ENCODE peak calls at places on chromosome 10, in five cellular contexts. Y is lower lobe of right lung, D is uterus, T is brain microvascular endothelial cell, P is HL-60. L is an unnamed sample.

GRCh38 chr10:114519306-114519669 is 115.0 kb upstream of the AFAP1L2 start:
- DNase-seq in Y (peak), D (no peak), T (no peak), P (no peak), L (peak)

GRCh38 chr10:46035923-46036849 is 5.8 kb upstream of the NCOA4 start:
- DNase-seq in Y (no peak), D (peak), T (no peak), P (peak), L (no peak)

GRCh38 chr10:129773359-129773990 is 190.6 kb downstream of the EBF3 start:
- DNase-seq in Y (peak), D (no peak), T (no peak), P (no peak), L (no peak)

GRCh38 chr10:76009531-76009930 is 578.1 kb downstream of the LRMDA start:
- DNase-seq in Y (no peak), D (no peak), T (no peak), P (no peak), L (no peak)

GRCh38 chr10:14665304-14665703 is 109.4 kb downstream of the FAM107B start:
- DNase-seq in Y (no peak), D (no peak), T (no peak), P (no peak), L (peak)

GRCh38 chr10:9060314-9060713 is 1005.8 kb downstream of the GATA3 start:
- DNase-seq in Y (no peak), D (no peak), T (no peak), P (no peak), L (no peak)

GRCh38 chr10:93938140-93938539 is 44.4 kb downstream of the SLC35G1 start:
- DNase-seq in Y (no peak), D (no peak), T (no peak), P (no peak), L (no peak)

GRCh38 chr10:58582045-58582444 is 69.4 kb downstream of the BICC1 start:
- DNase-seq in Y (no peak), D (no peak), T (no peak), P (no peak), L (no peak)

GRCh38 chr10:1638889-1639418 is 98.4 kb downstream of the ADARB2 start:
- DNase-seq in Y (no peak), D (no peak), T (no peak), P (no peak), L (no peak)

GRCh38 chr10:2048337-2048973 is 311.1 kb upstream of the ADARB2 start:
- DNase-seq in Y (no peak), D (no peak), T (no peak), P (no peak), L (no peak)

GRCh38 chr10:103870503-103870902 is 15.1 kb upstream of the SH3PXD2A start:
- DNase-seq in Y (no peak), D (no peak), T (no peak), P (no peak), L (peak)
- TF ChIP-seq CTCF in Y (no peak), D (no peak), T (peak), P (no peak), L (no peak)

DNA sequence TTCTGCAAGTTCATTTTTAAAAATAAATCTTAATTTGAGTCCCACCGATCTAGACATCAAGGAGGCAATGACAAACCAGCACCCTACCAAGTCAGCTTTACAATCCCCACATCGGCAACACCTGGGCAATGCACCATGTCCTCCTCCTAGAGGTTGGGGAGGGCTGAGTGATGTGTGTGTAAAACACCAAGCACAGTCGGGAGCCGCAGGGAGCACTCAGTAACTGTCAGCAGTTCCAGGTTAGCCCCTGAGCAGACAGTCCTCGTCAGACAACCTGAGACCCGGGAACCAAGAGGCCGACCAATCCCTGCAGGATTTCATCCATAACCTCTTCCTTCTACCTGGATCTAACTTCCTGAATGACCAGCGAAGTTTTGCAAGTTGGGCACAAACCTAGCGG is 15.9 kb upstream of the C10orf120 start:
- DNase-seq in Y (no peak), D (no peak), T (no peak), P (no peak), L (no peak)
- H3K27ac ChIP-seq in Y (no peak), D (no peak), T (no peak), P (no peak), L (no peak)

GRCh38 chr10:119028900-119029612 is 458 bp upstream of the NANOS1 start:
- DNase-seq in Y (peak), D (peak), T (peak), P (peak), L (peak)
- TF ChIP-seq CTCF in Y (no peak), D (peak), T (peak), P (no peak), L (peak)

DNA sequence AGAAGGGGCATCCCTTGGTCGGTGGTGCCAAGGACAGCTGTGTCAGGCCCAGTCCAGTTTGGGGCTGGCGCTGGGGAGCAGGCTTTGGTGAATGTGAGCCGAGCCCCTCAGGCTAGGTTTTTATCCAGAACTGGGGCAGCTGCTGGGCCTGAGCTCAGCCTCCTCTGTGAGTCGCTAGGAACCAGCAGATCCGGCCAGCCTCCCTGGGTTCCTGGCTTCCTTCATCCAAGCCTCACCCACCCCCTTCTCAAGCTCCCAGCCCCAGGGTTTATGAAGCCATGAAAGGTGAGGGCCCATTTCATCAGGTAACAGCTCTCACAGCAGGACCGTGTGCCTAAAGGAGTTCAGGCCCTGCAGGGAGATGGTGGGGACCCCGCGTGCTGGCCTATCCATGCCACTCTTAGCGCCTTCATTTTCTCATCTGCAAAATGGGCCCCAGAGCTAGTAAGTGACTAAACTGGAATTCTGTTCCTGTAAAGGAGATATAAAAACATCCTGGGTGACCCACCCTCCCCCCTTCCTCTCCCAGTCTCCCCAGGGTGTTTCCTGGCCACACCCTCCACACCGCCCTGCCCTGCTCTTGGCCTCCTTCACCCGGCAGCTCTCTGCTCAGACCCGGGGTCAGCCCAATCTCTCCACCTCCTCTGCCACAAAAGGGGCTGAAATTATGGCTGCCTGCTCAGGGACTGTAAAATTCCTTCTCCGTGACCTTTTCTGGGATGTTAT is 70.8 kb downstream of the C10orf105 start:
- DNase-seq in Y (no peak), D (no peak), T (no peak), P (no peak), L (no peak)
- H3K27ac ChIP-seq in Y (no peak), D (no peak), T (no peak), P (no peak), L (no peak)

GRCh38 chr10:92756233-92757065 is 66.7 kb downstream of the HHEX start:
- DNase-seq in Y (no peak), D (no peak), T (no peak), P (peak), L (no peak)

GRCh38 chr10:92758594-92758993 is 68.8 kb downstream of the HHEX start:
- DNase-seq in Y (no peak), D (no peak), T (no peak), P (no peak), L (no peak)

GRCh38 chr10:92755725-92756124 is 66.0 kb downstream of the HHEX start:
- DNase-seq in Y (no peak), D (no peak), T (no peak), P (no peak), L (no peak)

GRCh38 chr10:92757720-92758119 is 68.0 kb downstream of the HHEX start:
- DNase-seq in Y (no peak), D (no peak), T (no peak), P (peak), L (no peak)

GRCh38 chr10:92757066-92757716 is 67.4 kb downstream of the HHEX start:
- DNase-seq in Y (peak), D (peak), T (peak), P (peak), L (peak)
- TF ChIP-seq CTCF in Y (peak), D (no peak), T (peak), P (no peak), L (no peak)

DNA sequence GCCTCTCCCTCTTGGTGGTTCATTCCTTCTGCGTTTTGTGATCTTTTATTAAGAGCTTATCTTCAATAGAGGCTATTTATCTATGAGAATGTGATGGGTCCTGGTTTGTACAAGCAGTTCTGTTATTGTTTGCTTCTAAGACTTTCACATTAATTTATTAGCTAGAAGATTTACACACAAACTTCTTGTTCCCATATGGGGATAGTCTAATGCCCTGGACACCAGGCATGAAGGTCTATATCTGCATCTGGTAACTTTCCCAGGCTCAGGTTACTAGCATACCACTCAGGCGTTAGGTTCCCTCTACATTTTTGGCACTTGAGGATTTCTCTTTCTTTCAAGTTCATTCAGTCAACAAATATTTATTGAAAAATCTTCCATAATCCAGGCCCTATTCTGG is 7.7 kb downstream of the XPNPEP1 start:
- DNase-seq in Y (no peak), D (no peak), T (no peak), P (no peak), L (no peak)
- H3K27ac ChIP-seq in Y (no peak), D (peak), T (no peak), P (peak), L (no peak)

L was measured in RWPE1.